ENCODE peak calls at places on chromosomes 4 and X, in six cellular contexts. K is SW480, Z is head of caudate nucleus, R is tibial artery, P is cardiac fibroblast, E is transverse colon. A is an unnamed sample.

GRCh38 chrX:71320126-71320525 is 18.6 kb downstream of the ITGB1BP2 start:
- DNase-seq in K (no peak), Z (no peak), E (no peak), R (no peak), P (no peak), A (no peak)

GRCh38 chr4:40241936-40242590 is 45.2 kb downstream of the RHOH start:
- DNase-seq in P (no peak), R (no peak), Z (no peak), E (no peak), K (no peak), A (no peak)

GRCh38 chr4:76559236-76560071 is 124.4 kb downstream of the SHROOM3 start:
- DNase-seq in P (no peak), R (no peak), Z (no peak), K (no peak), E (no peak), A (no peak)

GRCh38 chr4:113435893-113436292 is 325.6 kb downstream of the CAMK2D start:
- DNase-seq in E (no peak), P (peak; percentile 93), K (peak; percentile 62), R (no peak), Z (peak; percentile 12), A (no peak)

GRCh38 chrX:150983526-150984163 is 510 bp downstream of the HMGB3 start:
- DNase-seq in Z (no peak), E (no peak), P (no peak), R (no peak), K (no peak), A (no peak)

GRCh38 chrX:40240844-40241243 is 143.1 kb upstream of the BCOR start:
- DNase-seq in K (no peak), Z (no peak), P (no peak), R (no peak), E (no peak), A (no peak)

GRCh38 chr4:114807759-114808404 is 209.3 kb downstream of the UGT8 start:
- DNase-seq in E (no peak), R (no peak), P (peak; percentile 17), K (peak; percentile 2), Z (no peak), A (no peak)

GRCh38 chrX:42714981-42715688 is 62.8 kb downstream of the PPP1R2C start:
- DNase-seq in Z (peak; percentile 73), K (peak; percentile 55), P (no peak), E (peak; percentile 73), R (peak; percentile 69), A (peak; percentile 52)

GRCh38 chr4:52298444-52298843 is 247.3 kb downstream of the SPATA18 start:
- DNase-seq in Z (no peak), R (no peak), K (no peak), P (no peak), E (no peak), A (no peak)

GRCh38 chr4:183876268-183876934 is 28.7 kb upstream of the STOX2 start:
- DNase-seq in K (no peak), E (peak; percentile 63), R (peak; percentile 93), Z (peak; percentile 23), P (peak; percentile 92), A (peak; percentile 84)

GRCh38 chrX:104151037-104151436 is 5.8 kb downstream of the SLC25A53 start:
- DNase-seq in R (no peak), P (no peak), E (no peak), K (no peak), Z (no peak), A (no peak)

GRCh38 chrX:3743821-3744439 is 30.5 kb upstream of the PRKX start:
- DNase-seq in P (no peak), E (peak; percentile 9), Z (no peak), R (no peak), K (peak; percentile 4), A (no peak)

GRCh38 chrX:16444353-16444752 is 205.6 kb upstream of the S100G start:
- DNase-seq in K (no peak), E (no peak), P (no peak), Z (no peak), R (no peak), A (no peak)

GRCh38 chrX:119417842-119418241 is 18.7 kb downstream of the SLC25A43 start:
- DNase-seq in R (no peak), E (no peak), Z (no peak), K (peak; percentile 21), P (peak; percentile 17), A (no peak)

GRCh38 chr4:168388890-168389289 is 70.3 kb upstream of the DDX60 start:
- DNase-seq in K (no peak), R (no peak), E (no peak), Z (no peak), P (peak; percentile 33), A (no peak)

GRCh38 chrX:55484948-55485347 is 4.7 kb downstream of the USP51 start:
- DNase-seq in E (no peak), Z (no peak), R (no peak), K (no peak), P (no peak), A (no peak)

GRCh38 chr4:149997881-149998421 is 80.3 kb upstream of the DCLK2 start:
- DNase-seq in E (peak; percentile 27), K (peak; percentile 42), P (no peak), R (no peak), Z (no peak), A (no peak)

GRCh38 chrX:310621-311155 is 7.9 kb downstream of the GTPBP6 start:
- DNase-seq in P (no peak), R (peak; percentile 42), E (no peak), K (no peak), Z (no peak), A (peak; percentile 25)

GRCh38 chr4:187767158-187767557 is 228.4 kb upstream of the ZFP42 start:
- DNase-seq in Z (no peak), K (no peak), E (no peak), P (no peak), R (no peak), A (no peak)

GRCh38 chr4:8846046-8846720 is 25.5 kb downstream of the HMX1 start:
- DNase-seq in P (no peak), Z (no peak), R (peak; percentile 40), E (peak; percentile 3), K (no peak), A (peak; percentile 45)

GRCh38 chr4:83138979-83139378 is 24.4 kb upstream of the PLAC8 start:
- DNase-seq in K (no peak), E (no peak), P (no peak), R (no peak), Z (no peak), A (no peak)

GRCh38 chrX:29555465-29556091 is 659.8 kb upstream of the MAGEB2 start:
- DNase-seq in Z (no peak), R (no peak), K (no peak), E (no peak), P (no peak), A (no peak)

GRCh38 chrX:153885968-153886903 is at the start of gene L1CAM:
- DNase-seq in P (no peak), Z (peak; percentile 8), K (no peak), E (no peak), R (no peak), A (no peak)

GRCh38 chr4:178185517-178185916 is 743.3 kb upstream of the AGA start:
- DNase-seq in E (no peak), R (no peak), K (no peak), Z (no peak), P (no peak), A (no peak)

GRCh38 chr4:17128268-17128667 is 229.8 kb upstream of the LDB2 start:
- DNase-seq in K (no peak), P (peak; percentile 76), E (no peak), Z (no peak), R (no peak), A (no peak)

GRCh38 chr4:98688416-98689290 is 30.2 kb upstream of the TSPAN5 start:
- DNase-seq in E (no peak), K (peak; percentile 85), Z (no peak), R (no peak), P (peak; percentile 36), A (no peak)

GRCh38 chr4:127140306-127140705 is 492.5 kb upstream of the INTU start:
- DNase-seq in Z (no peak), P (no peak), K (no peak), R (no peak), E (no peak), A (no peak)

GRCh38 chr4:81845761-81846160 is 374.1 kb upstream of the RASGEF1B start:
- DNase-seq in P (peak; percentile 32), K (no peak), R (no peak), Z (no peak), E (no peak), A (no peak)

GRCh38 chrX:50903387-50904027 is 7.0 kb upstream of the BMP15 start:
- DNase-seq in Z (peak; percentile 5), R (no peak), E (no peak), P (peak; percentile 34), K (peak; percentile 54), A (no peak)

GRCh38 chr4:91170756-91171155 is 1043.6 kb downstream of the CCSER1 start:
- DNase-seq in K (no peak), E (no peak), R (no peak), Z (no peak), P (no peak), A (no peak)

GRCh38 chr4:25863347-25863784 is 578 bp upstream of the SEL1L3 start:
- DNase-seq in Z (no peak), K (peak; percentile 79), E (peak; percentile 86), R (no peak), P (no peak), A (peak; percentile 60)

GRCh38 chrX:139890991-139891700 is 41.7 kb downstream of the ATP11C start:
- DNase-seq in E (no peak), Z (no peak), R (no peak), P (peak; percentile 74), K (no peak), A (no peak)

GRCh38 chrX:56107320-56107719 is 124.8 kb upstream of the KLF8 start:
- DNase-seq in P (no peak), K (peak; percentile 1), R (no peak), E (no peak), Z (no peak), A (no peak)

GRCh38 chr4:4677825-4678522 is 136.1 kb upstream of the STX18 start:
- DNase-seq in P (peak; percentile 69), R (no peak), Z (no peak), K (no peak), E (no peak), A (no peak)

GRCh38 chr4:152102184-152103000 is 341.6 kb upstream of the GATB start:
- DNase-seq in E (no peak), K (peak; percentile 69), Z (no peak), P (no peak), R (no peak), A (no peak)

GRCh38 chr4:6464842-6465588 is 7.4 kb downstream of the PPP2R2C start:
- DNase-seq in P (no peak), Z (no peak), E (peak; percentile 0), K (peak; percentile 26), R (no peak), A (no peak)

GRCh38 chrX:71492086-71493065 is 40.5 kb upstream of the OGT start:
- DNase-seq in K (peak; percentile 65), R (peak; percentile 61), Z (peak; percentile 3), P (peak; percentile 38), E (peak; percentile 44), A (peak; percentile 86)

GRCh38 chrX:40169193-40170086 is 71.7 kb upstream of the BCOR start:
- DNase-seq in Z (no peak), P (peak; percentile 83), R (peak; percentile 70), E (peak; percentile 80), K (peak; percentile 84), A (peak; percentile 71)

GRCh38 chr4:177375971-177376370 is 66.3 kb downstream of the AGA start:
- DNase-seq in E (no peak), P (no peak), R (no peak), K (no peak), Z (no peak), A (no peak)